ENCODE peak calls at places on chromosomes 1 and 21, in eight cellular contexts. D is GM23338, F is neural progenitor cell, W is hepatocyte, L is PC-3, K is K562, V is mammary epithelial cell, T is endothelial cell of umbilical vein. S is an unnamed sample.

GRCh38 chr1:19163261-19163660 is 46.8 kb downstream of the UBR4 start:
- DNase-seq in W (no peak), V (no peak), T (peak), L (peak), F (no peak), K (no peak), D (no peak), S (peak)

GRCh38 chr1:87941292-87941946 is 612.7 kb downstream of the LMO4 start:
- DNase-seq in T (no peak), W (no peak), L (no peak), F (peak), V (no peak), K (no peak), D (peak), S (no peak)

GRCh38 chr21:35011681-35012080 is 37.4 kb downstream of the RUNX1 start:
- DNase-seq in D (no peak), F (no peak), V (no peak), W (no peak), K (no peak), T (no peak), L (peak), S (no peak)

GRCh38 chr1:4284976-4285375 is 369.4 kb upstream of the AJAP1 start:
- DNase-seq in W (no peak), F (no peak), D (no peak), T (no peak), V (no peak), L (no peak), K (no peak), S (no peak)

GRCh38 chr1:17914142-17914541 is 159.0 kb downstream of the ACTL8 start:
- DNase-seq in T (no peak), L (no peak), D (no peak), K (no peak), F (no peak), W (no peak), V (no peak), S (no peak)

GRCh38 chr1:95116666-95117206 is 419 bp upstream of the TLCD4 start:
- DNase-seq in L (peak), T (peak), W (peak), F (peak), D (peak), K (peak), V (peak), S (peak)

GRCh38 chr1:7403265-7404045 is 367.6 kb upstream of the VAMP3 start:
- DNase-seq in L (no peak), F (no peak), W (no peak), T (no peak), K (no peak), D (no peak), V (peak), S (no peak)

GRCh38 chr1:235067396-235068154 is 61.1 kb downstream of the TOMM20 start:
- DNase-seq in F (no peak), L (peak), W (peak), T (no peak), K (no peak), D (no peak), V (peak), S (peak)

GRCh38 chr1:216596298-216596947 is 126.8 kb downstream of the ESRRG start:
- DNase-seq in W (no peak), T (no peak), F (peak), V (no peak), L (no peak), D (peak), K (no peak), S (no peak)

GRCh38 chr1:150995896-150996295 is 10.8 kb downstream of the MINDY1 start:
- DNase-seq in F (peak), D (peak), W (peak), T (no peak), K (peak), V (no peak), L (peak), S (peak)

GRCh38 chr1:65067491-65068201 is 80.4 kb upstream of the AK4 start:
- DNase-seq in W (peak), T (peak), K (peak), D (peak), F (peak), V (peak), L (peak), S (peak)

GRCh38 chr1:18015719-18016118 is 91.9 kb upstream of the IGSF21 start:
- DNase-seq in K (no peak), T (no peak), L (no peak), F (no peak), V (no peak), W (no peak), D (no peak), S (no peak)

GRCh38 chr1:30523055-30524020 is 200.0 kb downstream of the MATN1 start:
- DNase-seq in D (no peak), K (no peak), V (peak), W (no peak), L (peak), T (no peak), F (no peak), S (peak)

GRCh38 chr1:116151739-116152576 is 40.8 kb downstream of the MAB21L3 start:
- DNase-seq in V (peak), W (peak), T (peak), F (peak), K (peak), D (peak), L (peak), S (peak)

GRCh38 chr1:109772658-109773202 is 9.0 kb upstream of the EPS8L3 start:
- DNase-seq in W (no peak), T (no peak), K (no peak), F (no peak), L (no peak), D (no peak), V (no peak), S (no peak)

GRCh38 chr1:192747305-192747704 is 61.5 kb upstream of the RGS2 start:
- DNase-seq in L (no peak), V (peak), K (no peak), T (no peak), D (no peak), F (no peak), W (no peak), S (peak)

GRCh38 chr1:93093332-93094006 is 14.4 kb downstream of the MTF2 start:
- DNase-seq in V (no peak), W (no peak), K (no peak), T (no peak), L (no peak), F (peak), D (peak), S (no peak)

GRCh38 chr21:36747114-36747814 is 48.3 kb downstream of the SIM2 start:
- DNase-seq in F (no peak), D (peak), L (no peak), W (no peak), T (no peak), K (peak), V (no peak), S (peak)

GRCh38 chr1:221782461-221782860 is 40.6 kb upstream of the DUSP10 start:
- DNase-seq in L (no peak), F (peak), W (no peak), V (no peak), D (no peak), T (no peak), K (no peak), S (peak)

GRCh38 chr1:77465139-77465538 is 183.3 kb downstream of the AK5 start:
- DNase-seq in K (no peak), T (no peak), F (no peak), L (no peak), W (no peak), D (no peak), V (no peak), S (peak)

GRCh38 chr1:232038704-232039103 is 412.1 kb downstream of the DISC1 start:
- DNase-seq in V (no peak), W (no peak), L (no peak), F (no peak), T (peak), D (no peak), K (no peak), S (peak)

GRCh38 chr1:42137766-42138165 is 15.4 kb upstream of the GUCA2B start:
- DNase-seq in T (no peak), V (no peak), W (no peak), D (no peak), F (no peak), K (no peak), L (no peak), S (no peak)

GRCh38 chr1:10948463-10948775 is 64.0 kb upstream of the TARDBP start:
- DNase-seq in K (no peak), L (no peak), W (no peak), T (no peak), F (no peak), D (no peak), V (no peak), S (no peak)

GRCh38 chr1:232426801-232427200 is 203.1 kb downstream of the SIPA1L2 start:
- DNase-seq in K (no peak), V (no peak), F (no peak), D (no peak), W (no peak), T (peak), L (peak), S (no peak)

GRCh38 chr1:53732912-53733317 is 6.0 kb downstream of the GLIS1 start:
- DNase-seq in D (no peak), F (no peak), W (no peak), T (no peak), V (peak), L (peak), K (no peak), S (peak)

GRCh38 chr21:39000496-39000895 is 182.8 kb downstream of the PSMG1 start:
- DNase-seq in L (peak), V (peak), K (no peak), F (no peak), D (no peak), W (no peak), T (peak), S (peak)

GRCh38 chr1:116878804-116879477 is 30.8 kb upstream of the PTGFRN start:
- DNase-seq in V (peak), F (peak), D (peak), W (peak), T (peak), K (peak), L (peak), S (peak)

GRCh38 chr1:214124281-214124805 is 136.6 kb downstream of the PROX1 start:
- DNase-seq in V (no peak), F (no peak), W (no peak), D (no peak), K (no peak), L (no peak), T (peak), S (no peak)

GRCh38 chr1:89794406-89794805 is 26.4 kb upstream of the LRRC8D start:
- DNase-seq in W (peak), D (peak), T (no peak), V (no peak), L (no peak), F (peak), K (no peak), S (peak)

GRCh38 chr1:16082283-16083038 is 9.0 kb upstream of the FAM131C start:
- DNase-seq in W (peak), T (peak), L (peak), D (peak), F (peak), V (peak), K (peak), S (peak)

GRCh38 chr1:10530756-10531155 is 56.0 kb downstream of the PEX14 start:
- DNase-seq in D (no peak), V (peak), L (no peak), T (no peak), F (no peak), W (no peak), K (no peak), S (no peak)

GRCh38 chr1:23344987-23345472 is 946 bp upstream of the HNRNPR start:
- DNase-seq in L (no peak), D (peak), T (no peak), V (no peak), W (no peak), K (no peak), F (peak), S (no peak)

GRCh38 chr1:63366915-63367217 is 561 bp upstream of the ALG6 start:
- DNase-seq in D (no peak), K (no peak), F (no peak), T (no peak), W (no peak), L (no peak), V (no peak), S (no peak)
- H3K4me3 ChIP-seq in D (peak), K (peak), F (peak), T (peak), W (peak), L (peak), V (peak), S (peak)

GRCh38 chr1:154499446-154499845 is 2.6 kb upstream of the TDRD10 start:
- DNase-seq in D (no peak), T (peak), L (no peak), W (no peak), F (no peak), K (no peak), V (peak), S (no peak)

GRCh38 chr1:154502066-154502741 is at the start of the genes SHE and TDRD10:
- DNase-seq in W (peak), T (peak), F (peak), K (no peak), V (no peak), L (no peak), D (peak), S (peak)

GRCh38 chr1:154500533-154500932 is 1.5 kb upstream of the TDRD10 start:
- DNase-seq in F (no peak), L (no peak), V (no peak), D (no peak), K (no peak), W (no peak), T (peak), S (no peak)

GRCh38 chr1:154502742-154503111 is 515 bp upstream of the SHE start:
- DNase-seq in F (peak), W (no peak), L (no peak), T (no peak), V (no peak), K (no peak), D (peak), S (no peak)

GRCh38 chr1:154501423-154502065 is 475 bp upstream of the TDRD10 start:
- DNase-seq in F (peak), L (no peak), W (peak), K (no peak), D (peak), T (peak), V (no peak), S (peak)
- TF ChIP-seq EZH2 in F (peak), L (no peak), W (peak), K (no peak), D (peak), T (no peak), V (peak), S (peak)

GRCh38 chr1:156659994-156660751 is 17.0 kb downstream of the NES start:
- DNase-seq in V (peak), T (peak), W (peak), L (peak), F (peak), K (peak), D (peak), S (peak)

GRCh38 chr1:156657971-156658319 is 16.0 kb downstream of the BCAN start:
- DNase-seq in V (no peak), D (no peak), K (no peak), T (no peak), F (no peak), L (no peak), W (no peak), S (no peak)

GRCh38 chr1:156659672-156659993 is 17.6 kb downstream of the NES start:
- DNase-seq in K (no peak), F (no peak), V (no peak), L (no peak), W (no peak), D (no peak), T (no peak), S (no peak)

GRCh38 chr1:156658496-156658895 is 16.6 kb downstream of the BCAN start:
- DNase-seq in F (no peak), W (no peak), T (no peak), D (no peak), L (no peak), K (no peak), V (no peak), S (no peak)

GRCh38 chr1:156658945-156659574 is 17.1 kb downstream of the BCAN start:
- DNase-seq in L (no peak), V (no peak), T (no peak), K (no peak), F (no peak), D (no peak), W (no peak), S (no peak)
- H3K4me3 ChIP-seq in L (peak), V (no peak), T (no peak), K (peak), F (no peak), D (no peak), W (no peak), S (no peak)

GRCh38 chr1:202081992-202082391 is 40.7 kb upstream of the GPR37L1 start:
- DNase-seq in T (no peak), L (no peak), K (peak), F (no peak), D (no peak), V (no peak), W (peak), S (no peak)

GRCh38 chr1:202084791-202085681 is 37.7 kb upstream of the GPR37L1 start:
- DNase-seq in D (peak), V (peak), K (peak), W (peak), L (peak), T (no peak), F (peak), S (no peak)

GRCh38 chr1:202088216-202088615 is 34.5 kb upstream of the GPR37L1 start:
- DNase-seq in T (no peak), V (no peak), W (peak), F (no peak), K (no peak), L (no peak), D (no peak), S (no peak)

GRCh38 chr1:202086579-202087350 is 36.0 kb upstream of the GPR37L1 start:
- DNase-seq in W (peak), L (peak), K (peak), D (peak), V (no peak), F (no peak), T (no peak), S (no peak)

GRCh38 chr1:202085682-202086373 is 36.9 kb upstream of the GPR37L1 start:
- DNase-seq in F (peak), L (no peak), T (no peak), V (no peak), K (peak), D (peak), W (peak), S (no peak)
- TF ChIP-seq EZH2 in F (no peak), L (no peak), T (no peak), V (no peak), K (no peak), D (no peak), W (no peak), S (no peak)

GRCh38 chr1:118159578-118159977 is 25.4 kb downstream of the SPAG17 start:
- DNase-seq in D (no peak), L (no peak), V (no peak), W (no peak), K (no peak), F (no peak), T (no peak), S (peak)
- H3K4me3 ChIP-seq in D (no peak), L (no peak), V (no peak), W (no peak), K (no peak), F (no peak), T (no peak), S (peak)

DNA sequence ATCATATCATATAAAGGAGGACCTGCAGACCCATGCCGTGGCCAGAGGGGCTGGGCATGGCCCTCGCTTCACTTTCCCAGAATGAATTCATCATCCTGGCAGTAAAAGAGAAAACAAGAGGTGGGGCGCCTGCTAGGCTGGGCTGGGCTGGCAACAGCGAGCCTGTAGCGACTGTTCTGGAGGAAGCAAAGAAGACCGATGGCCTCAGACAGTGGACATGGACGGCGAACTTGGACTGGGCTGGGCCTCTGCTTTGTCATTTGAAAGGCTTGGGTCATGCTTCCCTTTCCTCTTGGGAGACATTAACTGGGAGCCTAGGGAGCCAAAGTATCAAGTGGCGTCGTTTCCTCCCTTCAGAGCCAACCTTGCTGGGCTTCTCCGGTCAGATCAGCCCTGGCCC is 401 bp upstream of the FAM3B start:
- DNase-seq in F (no peak), V (no peak), L (no peak), W (no peak), K (no peak), D (no peak), T (no peak), S (no peak)
- TF ChIP-seq EZH2 in F (no peak), V (no peak), L (no peak), W (no peak), K (no peak), D (no peak), T (peak), S (no peak)

GRCh38 chr21:19420607-19421006 is 1017.0 kb upstream of the TMPRSS15 start:
- DNase-seq in L (no peak), D (no peak), K (no peak), F (no peak), W (peak), V (no peak), T (no peak), S (no peak)
- H3K4me3 ChIP-seq in L (no peak), D (no peak), K (no peak), F (no peak), W (no peak), V (no peak), T (no peak), S (no peak)

DNA sequence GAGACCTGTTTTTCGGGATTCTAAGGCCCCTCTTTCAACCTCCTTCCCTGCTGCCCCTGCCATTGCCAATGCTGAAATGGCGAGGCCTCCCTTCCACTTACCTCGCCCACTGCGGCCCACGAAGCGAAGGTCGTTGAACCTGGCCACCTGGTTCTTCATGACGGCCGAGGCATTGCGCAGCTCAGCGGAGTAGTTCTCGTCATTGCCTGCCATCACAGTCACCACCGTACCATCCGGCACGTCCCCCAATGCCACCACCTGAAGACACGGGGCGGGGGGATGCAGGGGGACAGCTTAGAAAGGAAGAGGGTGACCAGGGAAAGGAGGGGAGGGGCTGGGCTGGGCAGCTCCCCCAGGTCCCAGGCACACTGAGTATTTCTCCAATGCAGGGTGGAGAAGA is 2.6 kb downstream of the RUNX3 start:
- DNase-seq in V (no peak), L (no peak), T (no peak), D (no peak), W (no peak), F (no peak), K (no peak), S (no peak)
- TF ChIP-seq EZH2 in V (no peak), L (no peak), T (peak), D (no peak), W (no peak), F (no peak), K (no peak), S (no peak)

GRCh38 chr1:179575497-179576314 is at the start of gene NPHS2:
- DNase-seq in K (no peak), F (peak), D (peak), L (no peak), V (no peak), T (no peak), W (no peak), S (no peak)
- H3K4me3 ChIP-seq in K (no peak), F (peak), D (peak), L (no peak), V (no peak), T (no peak), W (no peak), S (no peak)

GRCh38 chr1:212621830-212622315 is 13.3 kb downstream of the ATF3 start:
- DNase-seq in T (no peak), F (no peak), V (peak), D (no peak), L (no peak), W (no peak), K (no peak), S (no peak)

GRCh38 chr1:212628056-212628455 is 19.5 kb downstream of the ATF3 start:
- DNase-seq in K (no peak), D (no peak), F (no peak), W (no peak), L (no peak), T (no peak), V (no peak), S (no peak)

GRCh38 chr1:212625781-212626450 is 17.4 kb downstream of the ATF3 start:
- DNase-seq in D (no peak), V (no peak), F (no peak), W (no peak), L (no peak), T (no peak), K (no peak), S (no peak)

GRCh38 chr1:212622467-212622866 is 13.9 kb downstream of the ATF3 start:
- DNase-seq in L (no peak), F (no peak), K (no peak), T (no peak), W (no peak), V (no peak), D (no peak), S (no peak)

DNA sequence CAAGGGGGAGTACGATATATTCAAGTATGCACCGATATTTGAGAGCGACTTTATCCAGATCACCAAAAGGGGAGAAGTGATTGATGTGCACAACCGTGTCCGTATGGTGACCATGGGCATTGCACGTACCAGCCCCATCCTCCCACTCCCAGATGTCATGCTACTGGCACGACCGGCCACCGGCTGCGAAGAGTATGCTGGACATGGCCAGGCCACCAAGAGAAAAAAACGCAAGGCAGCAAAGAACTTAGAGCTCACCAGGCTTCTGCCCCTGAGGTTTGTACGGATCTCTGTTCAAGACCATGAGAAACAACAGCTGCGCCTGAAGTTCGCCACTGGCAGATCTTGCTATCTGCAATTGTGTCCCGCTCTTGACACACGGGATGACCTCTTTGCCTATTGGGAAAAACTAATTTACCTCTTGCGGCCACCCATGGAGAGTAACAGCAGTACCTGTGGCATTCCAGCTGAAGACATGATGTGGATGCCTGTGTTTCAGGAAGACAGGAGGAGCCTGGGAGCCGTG is 16.5 kb downstream of the ATF3 start:
- DNase-seq in W (no peak), F (no peak), T (no peak), V (no peak), D (no peak), K (no peak), L (no peak), S (no peak)
- TF ChIP-seq EZH2 in W (no peak), F (no peak), T (no peak), V (no peak), D (no peak), K (no peak), L (no peak), S (no peak)